ENCODE peak calls at places on chromosomes 7 and 10, in seven cellular contexts. One of them, this sample, is unnamed.

GRCh38 chr7:112204776-112205347 is 1.3 kb downstream of the DOCK4 start:
- DNase-seq in prostate gland: peak; percentile 15
- DNase-seq in GM12878: no peak
- DNase-seq in stomach: no peak
- DNase-seq in transverse colon: no peak
- DNase-seq in GM23338: no peak
- DNase-seq in breast epithelium: no peak
- DNase-seq in this sample: no peak

GRCh38 chr7:128259131-128260056 is 18.3 kb downstream of the LEP start:
- DNase-seq in breast epithelium: no peak
- DNase-seq in stomach: peak; percentile 79
- DNase-seq in prostate gland: peak; percentile 58
- DNase-seq in GM12878: no peak
- DNase-seq in transverse colon: peak; percentile 78
- DNase-seq in GM23338: no peak
- DNase-seq in this sample: no peak

GRCh38 chr7:64879097-64879730 is 23.9 kb upstream of the ZNF273 start:
- DNase-seq in transverse colon: no peak
- DNase-seq in GM12878: no peak
- DNase-seq in GM23338: no peak
- DNase-seq in stomach: peak; percentile 15
- DNase-seq in prostate gland: no peak
- DNase-seq in breast epithelium: no peak
- DNase-seq in this sample: no peak

GRCh38 chr7:149607683-149608082 is 110.1 kb upstream of the ZNF746 start:
- DNase-seq in stomach: no peak
- DNase-seq in breast epithelium: no peak
- DNase-seq in transverse colon: no peak
- DNase-seq in prostate gland: no peak
- DNase-seq in GM12878: no peak
- DNase-seq in GM23338: no peak
- DNase-seq in this sample: no peak

GRCh38 chr10:89426230-89426868 is 12.0 kb downstream of the IFIT5 start:
- DNase-seq in prostate gland: no peak
- DNase-seq in breast epithelium: no peak
- DNase-seq in GM23338: peak; percentile 77
- DNase-seq in transverse colon: no peak
- DNase-seq in GM12878: no peak
- DNase-seq in stomach: no peak
- DNase-seq in this sample: peak; percentile 9

GRCh38 chr7:99499356-99499712 is 747 bp downstream of the ZNF394 start:
- DNase-seq in GM23338: no peak
- DNase-seq in transverse colon: no peak
- DNase-seq in breast epithelium: no peak
- DNase-seq in stomach: no peak
- DNase-seq in GM12878: no peak
- DNase-seq in prostate gland: no peak
- DNase-seq in this sample: no peak

GRCh38 chr10:35875281-35875680 is 233.2 kb upstream of the FZD8 start:
- DNase-seq in breast epithelium: no peak
- DNase-seq in transverse colon: no peak
- DNase-seq in GM12878: no peak
- DNase-seq in stomach: no peak
- DNase-seq in prostate gland: no peak
- DNase-seq in GM23338: peak; percentile 69
- DNase-seq in this sample: no peak

GRCh38 chr7:154960063-154960790 is 42.7 kb downstream of the PAXIP1 start:
- DNase-seq in breast epithelium: no peak
- DNase-seq in prostate gland: no peak
- DNase-seq in GM23338: no peak
- DNase-seq in transverse colon: no peak
- DNase-seq in stomach: no peak
- DNase-seq in GM12878: no peak
- DNase-seq in this sample: no peak

GRCh38 chr7:116752305-116753074 is 80.5 kb downstream of the MET start:
- DNase-seq in breast epithelium: no peak
- DNase-seq in prostate gland: no peak
- DNase-seq in transverse colon: no peak
- DNase-seq in GM12878: no peak
- DNase-seq in GM23338: no peak
- DNase-seq in stomach: no peak
- DNase-seq in this sample: no peak

GRCh38 chr7:158740657-158741293 is 36.2 kb upstream of the NCAPG2 start:
- DNase-seq in breast epithelium: no peak
- DNase-seq in GM12878: no peak
- DNase-seq in transverse colon: no peak
- DNase-seq in GM23338: no peak
- DNase-seq in stomach: no peak
- DNase-seq in prostate gland: peak; percentile 56
- DNase-seq in this sample: no peak

GRCh38 chr10:94092848-94093247 is 99.1 kb downstream of the PLCE1 start:
- DNase-seq in stomach: no peak
- DNase-seq in transverse colon: no peak
- DNase-seq in breast epithelium: no peak
- DNase-seq in GM23338: no peak
- DNase-seq in GM12878: no peak
- DNase-seq in prostate gland: no peak
- DNase-seq in this sample: no peak

GRCh38 chr7:102933763-102934162 is 21.0 kb downstream of the LRRC17 start:
- DNase-seq in prostate gland: peak; percentile 19
- DNase-seq in stomach: peak; percentile 78
- DNase-seq in GM23338: peak; percentile 82
- DNase-seq in GM12878: no peak
- DNase-seq in transverse colon: peak; percentile 27
- DNase-seq in breast epithelium: peak; percentile 27
- DNase-seq in this sample: no peak

GRCh38 chr7:87797395-87797794 is 78.8 kb downstream of the SLC25A40 start:
- DNase-seq in GM12878: no peak
- DNase-seq in breast epithelium: no peak
- DNase-seq in transverse colon: no peak
- DNase-seq in prostate gland: no peak
- DNase-seq in stomach: no peak
- DNase-seq in GM23338: no peak
- DNase-seq in this sample: no peak
- TF ChIP-seq POLR2AphosphoS5 in GM12878: no peak
- TF ChIP-seq POLR2AphosphoS5 in breast epithelium: no peak
- TF ChIP-seq POLR2AphosphoS5 in transverse colon: no peak
- TF ChIP-seq POLR2AphosphoS5 in prostate gland: no peak
- TF ChIP-seq POLR2AphosphoS5 in stomach: no peak
- TF ChIP-seq POLR2AphosphoS5 in GM23338: no peak
- TF ChIP-seq POLR2AphosphoS5 in this sample: no peak

DNA sequence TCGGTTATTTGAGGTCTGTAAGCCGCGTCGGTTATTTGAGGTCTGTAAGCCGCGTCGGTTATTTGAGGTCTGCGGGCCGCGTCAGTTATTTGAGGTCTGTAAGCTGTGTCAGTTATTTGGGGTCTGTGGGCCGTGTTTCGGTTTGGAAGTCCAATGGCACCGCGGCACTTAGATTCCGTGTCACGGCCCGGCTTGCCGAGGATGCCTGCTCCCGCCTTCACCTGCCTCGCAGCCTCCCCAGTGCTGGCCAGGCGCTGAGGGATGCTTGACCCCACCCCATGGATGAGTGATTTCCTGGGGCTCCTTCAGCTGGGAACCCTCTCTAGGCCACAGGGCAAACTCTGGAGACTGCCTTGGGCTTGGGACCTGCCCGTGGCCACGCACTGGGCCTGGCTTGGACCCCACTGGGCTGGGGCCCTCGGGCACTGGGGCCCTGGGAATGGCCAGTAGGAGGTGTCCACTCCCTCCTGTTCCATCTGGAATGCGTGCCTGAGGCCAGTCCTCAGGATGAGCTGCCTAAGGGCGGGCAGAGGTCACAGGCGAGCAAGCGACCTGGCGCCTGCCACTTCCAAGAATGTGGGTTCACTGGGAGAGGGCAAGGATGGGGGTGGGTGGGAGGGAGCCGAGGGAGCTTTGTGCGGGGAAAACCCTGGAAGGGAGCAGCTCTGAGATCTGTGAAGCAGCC is 25.6 kb downstream of the ADGRA1 start:
- DNase-seq in GM12878: no peak
- DNase-seq in GM23338: no peak
- DNase-seq in breast epithelium: no peak
- DNase-seq in prostate gland: no peak
- DNase-seq in transverse colon: no peak
- DNase-seq in stomach: no peak
- DNase-seq in this sample: no peak
- TF ChIP-seq POLR2AphosphoS5 in GM12878: no peak
- TF ChIP-seq POLR2AphosphoS5 in GM23338: no peak
- TF ChIP-seq POLR2AphosphoS5 in breast epithelium: no peak
- TF ChIP-seq POLR2AphosphoS5 in prostate gland: no peak
- TF ChIP-seq POLR2AphosphoS5 in transverse colon: no peak
- TF ChIP-seq POLR2AphosphoS5 in stomach: no peak
- TF ChIP-seq POLR2AphosphoS5 in this sample: no peak

GRCh38 chr7:27126596-27127327 is 3.8 kb downstream of the HOXA4 start:
- DNase-seq in transverse colon: no peak
- DNase-seq in prostate gland: no peak
- DNase-seq in GM12878: no peak
- DNase-seq in breast epithelium: peak; percentile 9
- DNase-seq in GM23338: no peak
- DNase-seq in stomach: no peak
- DNase-seq in this sample: no peak

GRCh38 chr7:27129729-27130539 is 623 bp downstream of the HOXA4 start:
- DNase-seq in prostate gland: no peak
- DNase-seq in breast epithelium: peak; percentile 18
- DNase-seq in GM23338: peak; percentile 41
- DNase-seq in stomach: no peak
- DNase-seq in GM12878: no peak
- DNase-seq in transverse colon: peak; percentile 70
- DNase-seq in this sample: no peak

GRCh38 chr7:27130540-27131389 is at the start of gene HOXA4:
- DNase-seq in breast epithelium: peak; percentile 94
- DNase-seq in transverse colon: peak; percentile 94
- DNase-seq in prostate gland: peak; percentile 94
- DNase-seq in GM23338: peak; percentile 89
- DNase-seq in GM12878: no peak
- DNase-seq in stomach: peak; percentile 69
- DNase-seq in this sample: no peak

GRCh38 chr7:27128034-27128433 is 2.5 kb downstream of the HOXA4 start:
- DNase-seq in GM23338: no peak
- DNase-seq in stomach: no peak
- DNase-seq in breast epithelium: peak; percentile 16
- DNase-seq in GM12878: no peak
- DNase-seq in prostate gland: no peak
- DNase-seq in transverse colon: no peak
- DNase-seq in this sample: no peak

DNA sequence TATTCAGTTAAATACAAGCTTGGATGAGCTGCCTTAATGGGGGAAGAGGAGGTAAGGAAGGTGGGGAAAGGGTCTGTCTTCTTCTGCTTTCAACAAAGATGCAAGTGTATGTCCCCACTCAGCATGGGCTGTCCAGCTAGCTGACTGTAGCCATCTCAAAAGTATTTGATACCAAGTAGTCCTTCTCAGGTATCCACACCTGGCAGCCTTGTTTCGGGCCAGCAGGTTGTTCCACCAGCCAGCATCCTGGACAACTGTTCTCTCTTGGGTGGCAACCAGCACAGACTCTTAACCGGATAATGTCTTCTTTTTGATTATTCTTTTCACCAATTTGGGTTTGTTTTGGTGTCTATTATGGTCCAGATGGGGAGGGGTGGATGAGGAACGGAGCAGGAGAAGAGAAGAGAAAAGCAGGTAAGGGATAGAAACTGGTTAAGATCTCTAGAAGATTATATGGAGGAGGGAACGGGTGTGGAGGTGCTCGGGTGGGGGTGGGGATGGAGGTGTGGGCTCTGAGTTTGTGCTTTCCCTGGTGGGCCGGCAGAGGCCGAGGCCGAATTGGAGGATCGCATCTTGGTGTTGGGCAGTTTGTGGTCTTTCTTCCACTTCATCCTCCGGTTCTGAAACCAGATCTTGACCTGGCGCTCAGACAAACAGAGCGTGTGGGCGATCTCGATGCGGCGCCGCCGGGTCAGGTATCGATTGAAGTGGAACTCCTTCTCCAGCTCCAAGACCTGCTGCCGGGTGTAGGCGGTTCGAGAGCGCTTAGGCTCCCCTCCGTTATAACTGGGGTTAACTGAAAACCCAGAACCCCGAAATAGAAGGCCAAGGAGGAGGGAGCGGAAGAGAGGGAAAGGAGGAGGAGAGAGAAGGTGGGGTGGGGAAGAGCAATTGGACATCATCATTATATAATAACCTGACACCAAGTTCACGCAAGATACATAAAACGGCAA is 1.5 kb downstream of the HOXA4 start:
- DNase-seq in prostate gland: no peak
- DNase-seq in stomach: no peak
- DNase-seq in GM12878: no peak
- DNase-seq in breast epithelium: peak; percentile 43
- DNase-seq in GM23338: no peak
- DNase-seq in transverse colon: no peak
- DNase-seq in this sample: no peak
- TF ChIP-seq POLR2AphosphoS5 in prostate gland: no peak
- TF ChIP-seq POLR2AphosphoS5 in stomach: no peak
- TF ChIP-seq POLR2AphosphoS5 in GM12878: no peak
- TF ChIP-seq POLR2AphosphoS5 in breast epithelium: no peak
- TF ChIP-seq POLR2AphosphoS5 in GM23338: no peak
- TF ChIP-seq POLR2AphosphoS5 in transverse colon: no peak
- TF ChIP-seq POLR2AphosphoS5 in this sample: no peak

GRCh38 chr7:43636093-43636492 is 53.2 kb downstream of the STK17A start:
- DNase-seq in transverse colon: no peak
- DNase-seq in breast epithelium: peak; percentile 71
- DNase-seq in GM23338: no peak
- DNase-seq in GM12878: no peak
- DNase-seq in prostate gland: peak; percentile 78
- DNase-seq in stomach: no peak
- DNase-seq in this sample: no peak
- TF ChIP-seq POLR2AphosphoS5 in transverse colon: no peak
- TF ChIP-seq POLR2AphosphoS5 in breast epithelium: no peak
- TF ChIP-seq POLR2AphosphoS5 in GM23338: no peak
- TF ChIP-seq POLR2AphosphoS5 in GM12878: no peak
- TF ChIP-seq POLR2AphosphoS5 in prostate gland: peak; percentile 77
- TF ChIP-seq POLR2AphosphoS5 in stomach: no peak
- TF ChIP-seq POLR2AphosphoS5 in this sample: no peak

GRCh38 chr7:74074731-74075130 is 8.9 kb upstream of the LIMK1 start:
- DNase-seq in prostate gland: no peak
- DNase-seq in transverse colon: no peak
- DNase-seq in stomach: no peak
- DNase-seq in GM23338: no peak
- DNase-seq in GM12878: no peak
- DNase-seq in breast epithelium: no peak
- DNase-seq in this sample: no peak
- TF ChIP-seq POLR2AphosphoS5 in prostate gland: no peak
- TF ChIP-seq POLR2AphosphoS5 in transverse colon: no peak
- TF ChIP-seq POLR2AphosphoS5 in stomach: no peak
- TF ChIP-seq POLR2AphosphoS5 in GM23338: no peak
- TF ChIP-seq POLR2AphosphoS5 in GM12878: no peak
- TF ChIP-seq POLR2AphosphoS5 in breast epithelium: no peak
- TF ChIP-seq POLR2AphosphoS5 in this sample: no peak